ENCODE peak calls at places on chromosomes 4 and X, in nine cellular contexts. D is cardiac muscle cell, F is HCT116, B is psoas muscle, O is uterus, Z is spleen, M is HFF-Myc, R is fibroblast of villous mesenchyme, A is upper lobe of right lung. L is an unnamed sample.

GRCh38 chr4:104969394-104970066 is 177.1 kb upstream of the TET2 start:
- DNase-seq in O (no peak), M (no peak), Z (no peak), B (no peak), R (no peak), D (no peak), A (no peak), F (no peak), L (no peak)

GRCh38 chrX:82087699-82088098 is 885.8 kb downstream of the SH3BGRL start:
- DNase-seq in R (no peak), M (no peak), O (no peak), F (no peak), D (no peak), A (no peak), B (no peak), Z (no peak), L (no peak)

GRCh38 chr4:6420972-6421371 is 51.4 kb downstream of the PPP2R2C start:
- DNase-seq in Z (no peak), M (no peak), R (no peak), D (no peak), O (no peak), B (no peak), F (no peak), A (peak), L (no peak)

GRCh38 chr4:95289028-95289634 is 259.6 kb downstream of the UNC5C start:
- DNase-seq in B (no peak), Z (no peak), O (no peak), A (no peak), R (peak), D (no peak), M (no peak), F (no peak), L (no peak)

GRCh38 chrX:107766470-107767140 is 9.0 kb downstream of the TSC22D3 start:
- DNase-seq in F (no peak), Z (no peak), D (no peak), M (no peak), B (peak), O (peak), A (no peak), R (peak), L (no peak)

GRCh38 chrX:24464498-24464835 is 619 bp upstream of the PDK3 start:
- DNase-seq in F (no peak), B (no peak), O (no peak), R (no peak), M (no peak), D (no peak), Z (no peak), A (no peak), L (no peak)

GRCh38 chr4:145605941-145606340 is 13.2 kb upstream of the MMAA start:
- DNase-seq in B (no peak), F (no peak), M (no peak), O (no peak), Z (no peak), D (no peak), A (no peak), R (no peak), L (no peak)

GRCh38 chr4:151576627-151577026 is 167.7 kb downstream of the FHIP1A start:
- DNase-seq in A (no peak), M (no peak), D (no peak), R (no peak), O (no peak), B (no peak), Z (no peak), F (no peak), L (no peak)

GRCh38 chrX:928606-929005 is 283.8 kb downstream of the CRLF2 start:
- DNase-seq in O (no peak), Z (peak), R (no peak), M (no peak), F (no peak), D (no peak), A (no peak), B (no peak), L (no peak)

GRCh38 chr4:67035501-67035900 is 509.8 kb downstream of the CENPC start:
- DNase-seq in O (no peak), B (no peak), A (no peak), R (peak), F (no peak), D (no peak), Z (no peak), M (no peak), L (no peak)

GRCh38 chrX:46912673-46913491 is 661 bp downstream of the JADE3 start:
- DNase-seq in D (peak), O (peak), B (peak), R (peak), M (no peak), F (no peak), A (peak), Z (peak), L (no peak)

GRCh38 chr4:83150563-83151330 is 36.2 kb upstream of the PLAC8 start:
- DNase-seq in R (no peak), Z (no peak), F (no peak), B (no peak), D (no peak), O (peak), A (no peak), M (peak), L (no peak)

GRCh38 chr4:87251104-87251503 is 30.7 kb upstream of the KLHL8 start:
- DNase-seq in A (no peak), B (no peak), R (no peak), Z (no peak), O (no peak), F (no peak), M (no peak), D (no peak), L (no peak)

GRCh38 chr4:36043901-36044300 is 200.4 kb downstream of the ARAP2 start:
- DNase-seq in F (no peak), B (no peak), R (peak), A (no peak), O (no peak), D (no peak), M (no peak), Z (no peak), L (no peak)

GRCh38 chrX:10677490-10677889 is 57.1 kb upstream of the MID1 start:
- DNase-seq in B (peak), Z (no peak), O (peak), A (no peak), M (no peak), D (peak), R (no peak), F (no peak), L (no peak)

GRCh38 chr4:185651137-185651677 is 115.9 kb upstream of the PDLIM3 start:
- DNase-seq in F (no peak), M (no peak), Z (no peak), O (no peak), D (no peak), R (no peak), B (no peak), A (no peak), L (no peak)

GRCh38 chr4:88963817-88964216 is 93.2 kb downstream of the FAM13A start:
- DNase-seq in O (no peak), Z (no peak), F (no peak), B (no peak), M (no peak), D (no peak), A (no peak), R (peak), L (no peak)

GRCh38 chr4:150082241-150082640 is 4.0 kb downstream of the DCLK2 start:
- DNase-seq in M (no peak), D (peak), R (no peak), O (no peak), B (no peak), A (no peak), Z (no peak), F (no peak), L (no peak)

GRCh38 chr4:137623013-137623412 is 90.7 kb upstream of the PCDH18 start:
- DNase-seq in A (no peak), B (no peak), R (peak), D (no peak), O (no peak), M (no peak), F (no peak), Z (no peak), L (no peak)

GRCh38 chrX:124223524-124223923 is 108.9 kb upstream of the TEX13D start:
- DNase-seq in Z (no peak), B (no peak), D (peak), F (no peak), A (no peak), R (no peak), M (no peak), O (no peak), L (no peak)

GRCh38 chr4:121824171-121824527 is 466 bp upstream of the CCNA2 start:
- DNase-seq in F (no peak), B (no peak), A (no peak), Z (no peak), D (no peak), O (no peak), R (no peak), M (no peak), L (no peak)
- TF ChIP-seq CTCF in F (no peak), B (no peak), A (no peak), Z (no peak), D (no peak), O (no peak), R (no peak), M (no peak), L (no peak)

GRCh38 chr4:734951-735350 is 29.3 kb downstream of the PCGF3 start:
- DNase-seq in B (no peak), O (no peak), F (no peak), D (no peak), Z (no peak), M (no peak), A (no peak), R (no peak), L (no peak)

GRCh38 chr4:733631-733980 is 28.0 kb downstream of the PCGF3 start:
- DNase-seq in O (no peak), Z (no peak), F (no peak), D (no peak), A (peak), B (no peak), R (no peak), M (no peak), L (no peak)

GRCh38 chr4:734075-734474 is 28.4 kb downstream of the PCGF3 start:
- DNase-seq in D (no peak), R (no peak), Z (no peak), B (no peak), A (no peak), F (no peak), M (no peak), O (no peak), L (no peak)

GRCh38 chr4:732911-733630 is 27.4 kb downstream of the PCGF3 start:
- DNase-seq in B (no peak), O (no peak), D (no peak), Z (no peak), A (peak), R (no peak), F (no peak), M (no peak), L (no peak)

GRCh38 chr4:735583-735982 is 30.0 kb downstream of the PCGF3 start:
- DNase-seq in O (no peak), R (no peak), D (no peak), A (peak), B (no peak), F (no peak), M (no peak), Z (no peak), L (no peak)
- H3K4me3 ChIP-seq in O (no peak), R (no peak), D (no peak), A (no peak), B (no peak), F (no peak), M (no peak), Z (no peak), L (no peak)

GRCh38 chr4:167779280-167779679 is 313.1 kb upstream of the ANXA10 start:
- DNase-seq in A (no peak), F (no peak), B (no peak), D (no peak), M (no peak), O (no peak), Z (no peak), R (no peak), L (no peak)
- TF ChIP-seq CTCF in A (no peak), F (no peak), B (no peak), D (no peak), M (no peak), O (no peak), Z (no peak), R (no peak), L (no peak)

DNA sequence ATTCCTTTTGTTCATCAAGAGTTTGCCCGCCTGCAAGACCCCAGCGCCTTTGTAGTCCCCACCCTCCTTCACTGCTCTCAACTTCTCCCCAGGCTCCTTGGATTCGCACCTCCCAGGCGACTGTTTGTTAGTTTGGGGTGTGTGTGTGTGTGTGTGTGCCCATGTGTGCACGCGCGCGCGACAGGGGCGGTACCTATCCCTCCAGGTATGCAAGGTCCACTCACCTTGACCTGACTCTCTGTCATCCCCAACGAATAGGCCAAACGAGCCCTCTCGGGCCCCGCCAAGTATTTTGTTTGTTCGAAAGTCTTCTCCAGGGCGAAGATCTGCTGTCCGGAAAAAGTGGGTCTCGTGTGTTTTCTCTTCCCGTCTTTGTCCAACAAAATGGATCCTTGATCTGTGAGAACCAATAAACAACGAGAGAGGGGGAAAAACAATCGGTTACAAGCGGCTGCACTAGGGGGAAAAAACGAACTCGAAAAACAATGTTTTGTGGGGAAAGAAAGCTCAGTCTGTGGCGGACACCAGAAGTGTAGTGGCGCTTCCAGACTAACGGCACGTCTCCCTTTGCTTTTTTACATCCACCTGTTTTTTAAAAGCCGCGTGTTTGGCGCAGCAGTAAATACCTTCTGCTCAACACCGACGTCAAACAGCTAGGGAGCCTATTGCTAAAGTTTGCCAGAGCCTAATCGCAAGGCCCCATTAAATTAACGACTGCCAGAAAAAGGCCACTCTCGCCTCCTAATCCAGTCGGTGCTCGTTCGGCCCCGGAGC is 3.5 kb downstream of the NKX6-1 start:
- DNase-seq in O (no peak), B (no peak), R (no peak), Z (no peak), A (no peak), M (no peak), D (no peak), F (no peak), L (no peak)
- H3K4me3 ChIP-seq in O (no peak), B (no peak), R (no peak), Z (no peak), A (no peak), M (no peak), D (no peak), F (no peak), L (no peak)

GRCh38 chr4:14934704-14935390 is 67.4 kb upstream of the CPEB2 start:
- DNase-seq in B (no peak), A (no peak), M (no peak), F (no peak), O (no peak), Z (no peak), R (no peak), D (no peak), L (no peak)
- TF ChIP-seq CTCF in B (no peak), A (no peak), M (no peak), F (no peak), O (no peak), Z (no peak), R (no peak), D (no peak), L (no peak)

DNA sequence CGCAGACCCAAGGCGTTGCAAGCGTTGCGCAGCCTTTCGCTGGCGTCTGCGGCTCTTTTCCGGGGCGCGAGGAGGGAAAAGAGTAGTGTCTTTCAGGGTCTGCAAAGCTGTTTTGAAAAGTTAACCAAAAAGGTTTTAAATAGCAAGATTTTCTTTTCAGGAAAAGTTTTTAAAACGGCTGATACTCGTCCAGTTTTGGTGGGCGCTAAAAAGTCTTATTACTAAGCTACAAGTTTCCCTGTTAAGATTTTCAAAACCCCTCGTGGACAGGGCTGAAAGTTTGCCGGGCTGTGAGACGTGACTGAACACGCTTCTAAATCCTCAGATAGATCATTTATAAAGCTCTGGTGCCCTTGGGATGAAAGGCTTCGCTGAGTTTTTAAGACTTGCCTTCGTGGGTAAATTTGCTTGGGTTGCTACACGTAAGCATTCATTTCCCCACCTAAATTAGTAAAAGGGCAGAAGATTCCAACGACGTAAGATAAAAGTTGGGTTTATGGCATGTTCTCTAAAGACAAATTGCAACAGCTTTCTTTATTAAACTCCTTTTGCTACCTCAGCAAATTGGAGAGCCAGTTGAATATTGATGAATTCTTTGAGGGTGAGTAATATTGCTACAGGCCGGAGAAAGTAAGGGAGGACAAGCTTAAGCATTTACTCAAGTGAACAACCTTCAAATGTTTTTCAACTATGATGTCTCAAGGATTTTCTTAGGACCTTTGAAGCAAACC is 91.6 kb downstream of the HPRT1 start:
- DNase-seq in F (no peak), M (no peak), B (no peak), A (no peak), D (no peak), R (peak), Z (no peak), O (no peak), L (no peak)
- H3K4me3 ChIP-seq in F (no peak), M (peak), B (peak), A (peak), D (peak), R (peak), Z (peak), O (no peak), L (peak)

GRCh38 chr4:165428957-165429356 is 50.1 kb downstream of the CPE start:
- DNase-seq in B (no peak), Z (no peak), F (no peak), O (no peak), R (no peak), D (no peak), A (no peak), M (no peak), L (no peak)

GRCh38 chr4:165426331-165426730 is 47.5 kb downstream of the CPE start:
- DNase-seq in O (no peak), M (no peak), A (no peak), Z (no peak), F (no peak), D (no peak), B (no peak), R (no peak), L (no peak)

GRCh38 chr4:165426769-165427168 is 48.0 kb downstream of the CPE start:
- DNase-seq in Z (no peak), D (no peak), F (no peak), B (no peak), M (no peak), O (no peak), A (no peak), R (no peak), L (no peak)

DNA sequence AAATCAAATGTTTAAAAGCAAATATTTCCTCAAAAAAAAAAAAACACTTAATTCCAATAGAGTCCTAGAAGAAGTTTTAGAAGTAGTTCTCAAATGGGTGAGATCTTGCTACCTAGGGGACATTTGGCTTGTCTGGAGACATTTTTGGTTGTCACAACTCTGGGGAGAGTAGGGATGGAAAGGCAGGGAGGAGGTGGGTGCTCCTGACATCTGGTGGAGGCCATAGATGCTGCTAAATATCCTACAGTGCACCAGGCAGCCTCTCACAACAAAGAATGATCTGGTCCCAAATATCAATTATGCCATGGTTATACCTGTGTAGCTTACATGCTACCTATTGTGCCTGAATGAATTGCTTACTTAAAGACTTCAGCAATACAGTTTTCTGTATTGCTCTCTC is 46.8 kb downstream of the CPE start:
- DNase-seq in F (no peak), M (no peak), Z (no peak), A (no peak), D (no peak), B (no peak), R (no peak), O (no peak), L (no peak)
- TF ChIP-seq CTCF in F (no peak), M (no peak), Z (no peak), A (no peak), D (peak), B (no peak), R (no peak), O (no peak), L (no peak)

DNA sequence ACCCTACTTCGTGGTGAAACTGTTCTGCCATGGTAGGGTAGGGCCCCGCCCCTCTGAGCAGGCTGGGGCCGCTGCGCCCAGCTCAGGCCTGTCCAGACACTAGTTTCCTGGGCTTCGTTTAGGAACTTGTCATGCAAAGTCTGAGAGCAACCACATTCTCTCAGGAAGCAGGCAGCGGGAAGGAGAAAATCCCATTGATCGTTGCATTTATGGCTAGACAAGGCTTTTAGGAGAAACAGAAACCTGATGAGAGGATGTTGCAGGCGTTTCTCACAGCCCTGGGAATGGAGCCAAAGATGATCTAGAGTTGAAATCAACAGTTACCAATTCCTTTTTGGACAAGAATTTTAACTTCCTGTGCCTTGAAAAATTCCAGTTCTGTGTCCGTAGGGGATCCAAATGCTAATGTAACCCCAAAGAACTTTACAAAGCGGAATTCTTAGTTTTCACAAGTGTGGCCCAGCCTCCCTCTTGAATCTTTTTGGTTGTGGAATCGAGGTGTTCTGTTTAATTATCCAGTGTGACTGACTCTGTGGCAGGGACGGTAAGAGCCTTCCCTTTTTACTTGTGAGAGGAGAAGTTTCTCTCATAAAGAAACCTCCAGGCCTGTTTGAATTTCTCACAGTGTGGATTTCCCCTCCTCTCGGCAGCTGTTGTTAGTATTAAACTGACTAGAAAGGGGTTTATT is 4.5 kb upstream of the CXCL9 start:
- DNase-seq in M (peak), B (no peak), R (peak), D (no peak), A (no peak), F (no peak), Z (no peak), O (no peak), L (peak)
- H3K4me3 ChIP-seq in M (no peak), B (peak), R (peak), D (no peak), A (no peak), F (no peak), Z (no peak), O (no peak), L (no peak)

L was measured in AG09309.